ENCODE peak calls at places on chromosome 22, in four cellular contexts. One of them, this sample, is unnamed.

GRCh38 chr22:45273452-45274075 is 11.2 kb upstream of the UPK3A start:
- DNase-seq in heart left ventricle: no peak
- DNase-seq in upper lobe of left lung: no peak
- DNase-seq in GM23248: no peak
- DNase-seq in this sample: no peak

GRCh38 chr22:32204211-32204855 is 540 bp downstream of the RFPL2 start:
- DNase-seq in heart left ventricle: no peak
- DNase-seq in upper lobe of left lung: no peak
- DNase-seq in GM23248: no peak
- DNase-seq in this sample: no peak

GRCh38 chr22:48404004-48404403 is 1423.7 kb downstream of the BRD1 start:
- DNase-seq in heart left ventricle: no peak
- DNase-seq in upper lobe of left lung: no peak
- DNase-seq in GM23248: no peak
- DNase-seq in this sample: no peak

GRCh38 chr22:32926600-32926999 is 125.1 kb downstream of the TIMP3 start:
- DNase-seq in heart left ventricle: no peak
- DNase-seq in upper lobe of left lung: no peak
- DNase-seq in GM23248: peak; percentile 64
- DNase-seq in this sample: no peak

GRCh38 chr22:37904572-37905533 is 1.2 kb upstream of the MICALL1 start:
- DNase-seq in heart left ventricle: no peak
- DNase-seq in upper lobe of left lung: peak; percentile 50
- DNase-seq in GM23248: peak; percentile 99
- DNase-seq in this sample: peak; percentile 54

GRCh38 chr22:30887418-30887817 is 81.2 kb downstream of the MORC2 start:
- DNase-seq in heart left ventricle: no peak
- DNase-seq in upper lobe of left lung: no peak
- DNase-seq in GM23248: no peak
- DNase-seq in this sample: no peak

GRCh38 chr22:38232196-38232595 is 30.4 kb downstream of the MAFF start:
- DNase-seq in heart left ventricle: no peak
- DNase-seq in upper lobe of left lung: no peak
- DNase-seq in GM23248: no peak
- DNase-seq in this sample: no peak

GRCh38 chr22:41350087-41350486 is 31.7 kb upstream of the TEF start:
- DNase-seq in heart left ventricle: no peak
- DNase-seq in upper lobe of left lung: no peak
- DNase-seq in GM23248: peak; percentile 12
- DNase-seq in this sample: no peak

GRCh38 chr22:41285441-41285819 is 557 bp downstream of the RANGAP1 start:
- DNase-seq in heart left ventricle: peak; percentile 27
- DNase-seq in upper lobe of left lung: peak; percentile 62
- DNase-seq in GM23248: peak; percentile 98
- DNase-seq in this sample: peak; percentile 61

GRCh38 chr22:48103126-48103875 is 1340.9 kb downstream of the TBC1D22A start:
- DNase-seq in heart left ventricle: no peak
- DNase-seq in upper lobe of left lung: no peak
- DNase-seq in GM23248: no peak
- DNase-seq in this sample: no peak

DNA sequence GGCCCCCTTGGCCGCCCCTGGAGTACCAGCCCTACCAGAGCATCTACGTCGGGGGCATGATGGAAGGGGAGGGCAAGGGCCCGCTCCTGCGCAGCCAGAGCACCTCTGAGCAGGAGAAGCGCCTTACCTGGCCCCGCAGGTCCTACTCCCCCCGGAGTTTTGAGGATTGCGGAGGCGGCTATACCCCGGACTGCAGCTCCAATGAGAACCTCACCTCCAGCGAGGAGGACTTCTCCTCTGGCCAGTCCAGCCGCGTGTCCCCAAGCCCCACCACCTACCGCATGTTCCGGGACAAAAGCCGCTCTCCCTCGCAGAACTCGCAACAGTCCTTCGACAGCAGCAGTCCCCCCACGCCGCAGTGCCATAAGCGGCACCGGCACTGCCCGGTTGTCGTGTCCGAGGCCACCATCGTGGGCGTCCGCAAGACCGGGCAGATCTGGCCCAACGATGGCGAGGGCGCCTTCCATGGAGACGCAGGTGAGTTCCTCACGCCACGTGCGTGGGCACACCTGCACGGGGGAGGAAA is 1.5 kb downstream of the BCR start:
- DNase-seq in heart left ventricle: no peak
- DNase-seq in upper lobe of left lung: no peak
- DNase-seq in GM23248: no peak
- DNase-seq in this sample: no peak
- H3K27ac ChIP-seq in heart left ventricle: no peak overlapping the region
- H3K27ac ChIP-seq in upper lobe of left lung: peak overlapping the region; percentile 73
- H3K27ac ChIP-seq in GM23248: no peak overlapping the region
- H3K27ac ChIP-seq in this sample: no peak overlapping the region

GRCh38 chr22:19720999-19721485 is 2.3 kb upstream of the GP1BB start:
- DNase-seq in heart left ventricle: no peak
- DNase-seq in upper lobe of left lung: no peak
- DNase-seq in GM23248: no peak
- DNase-seq in this sample: no peak

GRCh38 chr22:19719055-19719482 is 4.3 kb upstream of the GP1BB start:
- DNase-seq in heart left ventricle: peak; percentile 64
- DNase-seq in upper lobe of left lung: no peak
- DNase-seq in GM23248: no peak
- DNase-seq in this sample: peak; percentile 60

GRCh38 chr22:19718255-19719054 is 4.2 kb downstream of the SEPTIN5 start:
- DNase-seq in heart left ventricle: no peak
- DNase-seq in upper lobe of left lung: no peak
- DNase-seq in GM23248: peak; percentile 37
- DNase-seq in this sample: peak; percentile 61

GRCh38 chr22:19720150-19720827 is 3.0 kb upstream of the GP1BB start:
- DNase-seq in heart left ventricle: no peak
- DNase-seq in upper lobe of left lung: no peak
- DNase-seq in GM23248: no peak
- DNase-seq in this sample: no peak

DNA sequence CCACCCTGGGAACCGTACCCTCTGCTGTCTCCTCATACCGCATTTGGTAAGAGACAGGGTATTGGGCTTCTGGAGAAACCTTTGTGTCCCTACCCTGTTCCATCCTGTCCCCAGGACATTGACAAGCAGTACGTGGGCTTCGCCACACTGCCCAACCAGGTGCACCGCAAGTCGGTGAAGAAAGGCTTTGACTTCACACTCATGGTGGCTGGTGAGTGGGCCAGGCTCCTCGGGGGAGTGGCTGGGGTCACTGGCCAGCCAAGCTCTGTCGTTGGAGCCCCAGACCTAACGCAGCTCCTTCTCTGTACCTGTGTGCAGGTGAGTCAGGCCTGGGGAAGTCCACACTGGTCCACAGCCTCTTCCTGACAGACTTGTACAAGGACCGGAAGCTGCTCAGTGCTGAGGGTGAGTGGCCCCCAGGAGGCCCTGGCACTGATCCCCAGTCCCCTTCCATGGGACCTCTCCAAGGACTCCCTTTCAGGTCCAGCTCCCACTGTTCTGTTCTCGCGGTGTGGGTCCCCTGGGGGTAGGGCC is 3.8 kb upstream of the GP1BB start:
- DNase-seq in heart left ventricle: no peak
- DNase-seq in upper lobe of left lung: no peak
- DNase-seq in GM23248: no peak
- DNase-seq in this sample: peak; percentile 41
- H3K27ac ChIP-seq in heart left ventricle: peak overlapping the region; percentile 91
- H3K27ac ChIP-seq in upper lobe of left lung: no peak overlapping the region
- H3K27ac ChIP-seq in GM23248: no peak overlapping the region
- H3K27ac ChIP-seq in this sample: no peak overlapping the region

DNA sequence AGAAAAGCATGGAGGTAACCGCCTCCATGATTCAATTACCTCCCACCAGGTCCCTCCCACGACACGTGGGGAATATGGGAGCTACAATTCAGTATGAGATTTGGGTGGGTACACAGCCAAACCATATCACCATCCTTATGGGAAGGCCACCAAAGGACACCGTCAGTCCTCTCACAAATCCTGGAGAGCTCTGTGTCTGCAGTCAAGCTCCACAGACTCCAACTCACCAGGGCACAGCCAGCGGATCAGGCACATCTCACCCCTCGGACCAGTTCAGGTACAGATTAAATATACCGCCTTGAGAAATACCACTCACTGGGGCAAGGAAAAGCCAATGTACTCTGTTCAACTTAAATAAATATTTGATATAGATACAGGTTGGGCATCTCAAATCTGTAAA is 100.3 kb downstream of the MICAL3 start:
- DNase-seq in heart left ventricle: no peak
- DNase-seq in upper lobe of left lung: no peak
- DNase-seq in GM23248: no peak
- DNase-seq in this sample: peak; percentile 13
- H3K27ac ChIP-seq in heart left ventricle: peak overlapping the region; percentile 30
- H3K27ac ChIP-seq in upper lobe of left lung: no peak overlapping the region
- H3K27ac ChIP-seq in GM23248: no peak overlapping the region
- H3K27ac ChIP-seq in this sample: no peak overlapping the region

DNA sequence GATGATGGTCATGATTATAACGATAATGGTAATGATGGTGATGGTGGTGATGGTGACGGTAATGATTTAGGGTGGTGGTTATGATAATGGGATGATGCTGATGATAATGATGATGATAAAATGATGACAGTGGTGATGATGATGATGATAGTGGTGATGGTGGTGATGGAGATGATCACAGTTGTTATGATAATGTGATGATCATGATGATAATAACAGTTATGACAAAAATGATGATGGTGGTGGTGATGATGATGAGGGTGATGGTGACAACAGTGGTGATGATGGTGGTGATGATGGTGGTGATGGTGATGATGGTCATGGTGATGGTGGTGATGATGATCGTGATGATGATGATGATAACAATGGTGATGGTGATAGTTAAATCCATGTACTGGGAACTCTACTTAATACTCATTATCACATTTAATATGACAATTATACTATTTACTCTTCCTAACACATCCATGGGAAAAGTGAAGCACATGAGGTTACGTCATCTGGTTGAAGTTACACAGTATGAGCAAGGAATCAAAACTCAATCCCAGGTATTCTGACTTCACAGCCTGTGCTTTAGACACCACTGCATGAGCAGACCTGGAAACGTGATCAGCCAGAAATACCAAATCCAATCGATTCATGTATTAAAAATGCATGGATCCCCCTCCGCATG is 322.2 kb downstream of the BRD1 start:
- DNase-seq in heart left ventricle: no peak
- DNase-seq in upper lobe of left lung: no peak
- DNase-seq in GM23248: no peak
- DNase-seq in this sample: no peak
- H3K27ac ChIP-seq in heart left ventricle: no peak overlapping the region
- H3K27ac ChIP-seq in upper lobe of left lung: no peak overlapping the region
- H3K27ac ChIP-seq in GM23248: no peak overlapping the region
- H3K27ac ChIP-seq in this sample: no peak overlapping the region

GRCh38 chr22:18031670-18032454 is 7.5 kb upstream of the MICAL3 start:
- DNase-seq in heart left ventricle: peak; percentile 25
- DNase-seq in upper lobe of left lung: no peak
- DNase-seq in GM23248: peak; percentile 98
- DNase-seq in this sample: no peak
- H3K27ac ChIP-seq in heart left ventricle: peak overlapping the region; percentile 39
- H3K27ac ChIP-seq in upper lobe of left lung: no peak overlapping the region
- H3K27ac ChIP-seq in GM23248: peak overlapping the region; percentile 94
- H3K27ac ChIP-seq in this sample: no peak overlapping the region

DNA sequence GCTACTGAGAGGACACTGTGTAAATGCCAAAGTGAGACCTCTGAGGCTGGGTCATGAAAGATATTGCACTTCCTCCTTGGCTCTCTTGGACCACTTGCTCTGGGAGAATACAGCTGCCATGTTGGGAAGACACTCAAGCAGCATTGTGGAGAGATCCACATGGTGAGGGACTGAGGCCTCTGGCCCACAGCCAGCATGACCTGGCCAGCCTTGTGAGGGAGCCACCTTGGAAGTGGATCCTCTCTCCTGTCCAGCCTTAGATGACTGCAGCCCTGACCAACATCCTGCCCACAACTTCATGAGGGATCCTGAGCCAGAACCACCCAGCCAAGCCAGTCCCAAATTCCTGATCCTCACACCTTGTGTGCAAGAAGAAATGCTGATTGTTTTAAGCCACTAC is 30.4 kb downstream of the MB start:
- DNase-seq in heart left ventricle: no peak
- DNase-seq in upper lobe of left lung: no peak
- DNase-seq in GM23248: no peak
- DNase-seq in this sample: no peak
- H3K27ac ChIP-seq in heart left ventricle: no peak overlapping the region
- H3K27ac ChIP-seq in upper lobe of left lung: no peak overlapping the region
- H3K27ac ChIP-seq in GM23248: no peak overlapping the region
- H3K27ac ChIP-seq in this sample: no peak overlapping the region

DNA sequence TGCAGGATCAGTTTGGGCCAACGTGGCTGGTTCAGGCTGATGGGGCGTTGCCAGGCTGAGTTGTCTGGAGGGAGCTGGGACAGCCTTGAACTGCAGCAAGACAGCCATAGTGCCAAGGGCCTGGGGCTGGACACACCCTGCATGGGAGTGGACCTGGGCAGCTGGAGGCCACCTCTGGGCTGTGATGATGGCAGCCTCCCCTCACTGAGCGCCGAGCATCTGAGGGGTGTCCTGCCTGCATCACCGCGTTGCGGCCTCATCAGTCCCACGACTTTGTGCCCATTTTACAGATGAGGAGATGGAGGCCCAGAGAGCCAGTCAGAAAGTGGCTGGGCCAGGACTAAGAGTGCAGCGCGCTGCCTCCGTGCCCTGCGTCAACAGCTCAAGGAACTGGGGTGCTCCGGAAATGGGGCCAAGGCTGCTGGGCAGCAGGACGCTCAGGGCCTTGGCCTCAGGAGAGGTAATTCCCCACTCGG is 590 bp upstream of the TSPO start:
- DNase-seq in heart left ventricle: no peak
- DNase-seq in upper lobe of left lung: no peak
- DNase-seq in GM23248: peak; percentile 18
- DNase-seq in this sample: no peak
- H3K27ac ChIP-seq in heart left ventricle: peak overlapping the region; percentile 85
- H3K27ac ChIP-seq in upper lobe of left lung: peak overlapping the region; percentile 94
- H3K27ac ChIP-seq in GM23248: no peak overlapping the region
- H3K27ac ChIP-seq in this sample: no peak overlapping the region